ENCODE peak calls at places on chromosome 14, in ten cellular contexts. V is stimulated activated naive B cell treated with anti-CD40 and anti-IgM and Interleukin-4, amounts not matched to agents 10 μg/mL and 1 μg/mL and 100 μg/mL, for 72 hours; A is heart right ventricle; S is activated T-cell treated with anti-CD3 and anti-CD28 coated beads, Interleukin-2, amount 50 U/mL, for 72 hours; F is retina; X is endothelial cell; U is stimulated activated CD8-positive, alpha-beta memory T cell treated with anti-CD3 and anti-CD28 coated beads, Interleukin-15, amount 100 ng/mL, for 4 hours; E is NCI-H510A; K is LoVo; G is EL. W is an unnamed sample.

GRCh38 chr14:32183151-32184048 is 18.4 kb upstream of the RNU6-7 start:
- DNase-seq in V (no peak), A (no peak), S (no peak), F (no peak), X (no peak), U (no peak), E (no peak), K (no peak), G (no peak), W (no peak)

GRCh38 chr14:38203929-38204716 is 3.6 kb upstream of the SSTR1 start:
- DNase-seq in V (no peak), A (no peak), S (no peak), F (no peak), X (no peak), U (no peak), E (no peak), K (no peak), G (no peak), W (no peak)

GRCh38 chr14:102749833-102750775 is 27.1 kb upstream of the TRAF3 start:
- DNase-seq in V (no peak), A (no peak), S (no peak), F (peak; percentile 65), X (no peak), U (no peak), E (peak; percentile 48), K (no peak), G (no peak), W (no peak)

GRCh38 chr14:73462078-73462715 is 3.9 kb upstream of the NUMB start:
- DNase-seq in V (no peak), A (peak; percentile 39), S (no peak), F (no peak), X (no peak), U (no peak), E (peak; percentile 67), K (peak; percentile 89), G (peak; percentile 15), W (no peak)

GRCh38 chr14:99524804-99525698 is 43.8 kb downstream of the CCNK start:
- DNase-seq in V (no peak), A (no peak), S (no peak), F (no peak), X (no peak), U (no peak), E (no peak), K (no peak), G (peak; percentile 73), W (no peak)

GRCh38 chr14:24903337-24903736 is 146.6 kb downstream of the STXBP6 start:
- DNase-seq in V (no peak), A (no peak), S (no peak), F (no peak), X (no peak), U (no peak), E (no peak), K (peak; percentile 10), G (peak; percentile 74), W (no peak)

GRCh38 chr14:97298775-97299174 is 501.6 kb downstream of the VRK1 start:
- DNase-seq in V (no peak), A (no peak), S (no peak), F (no peak), X (no peak), U (no peak), E (no peak), K (no peak), G (no peak), W (no peak)

GRCh38 chr14:31201111-31201510 is 6.5 kb downstream of the HECTD1 start:
- DNase-seq in V (no peak), A (no peak), S (no peak), F (no peak), X (no peak), U (no peak), E (no peak), K (no peak), G (no peak), W (no peak)

W was measured in cardiac septum.